ENCODE peak calls at places on chromosomes 6 and 20, in four cellular contexts. One of them, this sample, is unnamed.

GRCh38 chr6:85065831-85066230 is 301.4 kb upstream of the TBX18 start:
- DNase-seq in SK-N-SH: no peak
- DNase-seq in hepatocyte: no peak
- DNase-seq in HCT116: no peak
- DNase-seq in this sample: no peak

GRCh38 chr6:108831104-108831503 is 17.1 kb upstream of the ARMC2 start:
- DNase-seq in hepatocyte: peak; percentile 41
- DNase-seq in HCT116: no peak
- DNase-seq in SK-N-SH: peak; percentile 57
- DNase-seq in this sample: no peak

GRCh38 chr20:58219342-58219700 is 9.1 kb downstream of the ANKRD60 start:
- DNase-seq in HCT116: no peak
- DNase-seq in hepatocyte: no peak
- DNase-seq in SK-N-SH: no peak
- DNase-seq in this sample: no peak

GRCh38 chr20:47334022-47334551 is 22.4 kb downstream of the ZMYND8 start:
- DNase-seq in hepatocyte: peak; percentile 73
- DNase-seq in SK-N-SH: no peak
- DNase-seq in HCT116: no peak
- DNase-seq in this sample: no peak

GRCh38 chr6:56046576-56046975 is 171.2 kb upstream of the BMP5 start:
- DNase-seq in SK-N-SH: no peak
- DNase-seq in HCT116: no peak
- DNase-seq in hepatocyte: no peak
- DNase-seq in this sample: no peak

GRCh38 chr6:42777126-42777822 is 4.6 kb upstream of the BICRAL start:
- DNase-seq in SK-N-SH: no peak
- DNase-seq in HCT116: no peak
- DNase-seq in hepatocyte: no peak
- DNase-seq in this sample: no peak

GRCh38 chr20:37356387-37356786 is 10.4 kb downstream of the SRC start:
- DNase-seq in SK-N-SH: peak; percentile 68
- DNase-seq in hepatocyte: no peak
- DNase-seq in HCT116: no peak
- DNase-seq in this sample: no peak

GRCh38 chr6:104908031-104908430 is 48.3 kb upstream of the HACE1 start:
- DNase-seq in SK-N-SH: no peak
- DNase-seq in hepatocyte: no peak
- DNase-seq in HCT116: no peak
- DNase-seq in this sample: no peak

GRCh38 chr6:37354526-37355384 is 972 bp downstream of the RNF8 start:
- DNase-seq in hepatocyte: peak; percentile 58
- DNase-seq in HCT116: no peak
- DNase-seq in SK-N-SH: peak; percentile 80
- DNase-seq in this sample: peak; percentile 58

GRCh38 chr6:35727935-35728662 is 8.7 kb upstream of the ARMC12 start:
- DNase-seq in HCT116: no peak
- DNase-seq in hepatocyte: peak; percentile 96
- DNase-seq in SK-N-SH: peak; percentile 89
- DNase-seq in this sample: peak; percentile 84
- H3K4me1 ChIP-seq in HCT116: peaks cover 81% of the 10 kb centered on the region
- H3K4me1 ChIP-seq in hepatocyte: peaks cover 82% of the 10 kb centered on the region
- H3K4me1 ChIP-seq in SK-N-SH: peaks cover 46% of the 10 kb centered on the region
- H3K4me1 ChIP-seq in this sample: peaks cover 64% of the 10 kb centered on the region

DNA sequence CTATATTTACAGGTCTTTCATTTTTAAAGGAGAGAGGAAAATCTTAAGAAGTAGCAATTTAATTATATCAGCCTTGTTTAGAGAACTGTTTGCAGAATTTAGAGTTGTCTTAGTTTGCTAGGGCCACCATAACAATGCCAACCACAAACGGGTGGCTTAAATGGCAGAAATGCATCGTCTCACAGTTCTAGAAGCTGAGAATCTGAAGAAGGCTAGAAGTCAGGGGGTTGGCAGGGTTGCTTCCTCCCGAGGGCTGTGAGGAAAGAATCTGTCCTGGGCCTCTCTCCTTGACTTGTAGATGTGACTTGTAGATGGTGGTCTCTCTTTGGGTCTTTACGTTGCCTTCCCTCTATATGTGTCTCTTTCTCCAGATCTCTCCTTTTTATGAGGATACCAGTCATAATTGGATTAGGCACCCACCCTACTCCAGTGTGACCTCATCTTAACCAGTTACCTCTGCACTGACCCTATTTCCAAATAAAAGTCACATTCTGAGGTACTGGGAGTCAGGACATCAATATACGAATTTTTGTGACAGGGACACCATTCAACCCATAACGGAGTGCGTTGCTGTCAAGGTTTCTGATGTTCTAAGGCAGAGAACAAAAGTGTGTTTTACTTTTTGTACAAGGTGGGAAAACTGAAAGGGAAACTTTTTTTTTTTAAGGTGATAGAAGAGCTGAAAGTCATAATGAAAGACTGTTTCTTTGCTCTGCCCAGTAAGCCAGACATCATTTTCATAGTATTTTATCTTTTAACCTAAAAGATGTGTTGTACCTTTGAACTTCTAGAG is 84.4 kb downstream of the SAMD3 start:
- DNase-seq in HCT116: no peak
- DNase-seq in hepatocyte: no peak
- DNase-seq in SK-N-SH: no peak
- DNase-seq in this sample: no peak
- H3K27ac ChIP-seq in HCT116: no peak overlapping the region
- H3K27ac ChIP-seq in hepatocyte: no peak overlapping the region
- H3K27ac ChIP-seq in SK-N-SH: no peak overlapping the region
- H3K27ac ChIP-seq in this sample: no peak overlapping the region

GRCh38 chr6:143290206-143290605 is 160.3 kb downstream of the ADAT2 start:
- DNase-seq in SK-N-SH: no peak
- DNase-seq in HCT116: no peak
- DNase-seq in hepatocyte: no peak
- DNase-seq in this sample: no peak

GRCh38 chr6:143283887-143284640 is 166.4 kb downstream of the ADAT2 start:
- DNase-seq in SK-N-SH: peak; percentile 15
- DNase-seq in hepatocyte: no peak
- DNase-seq in HCT116: no peak
- DNase-seq in this sample: no peak

GRCh38 chr6:143288923-143289322 is 161.6 kb downstream of the ADAT2 start:
- DNase-seq in HCT116: no peak
- DNase-seq in SK-N-SH: no peak
- DNase-seq in hepatocyte: no peak
- DNase-seq in this sample: no peak

GRCh38 chr6:143286280-143286795 is 164.2 kb downstream of the ADAT2 start:
- DNase-seq in HCT116: no peak
- DNase-seq in SK-N-SH: no peak
- DNase-seq in hepatocyte: peak; percentile 14
- DNase-seq in this sample: no peak
- TF ChIP-seq EZH2phosphoT487 in HCT116: no peak
- TF ChIP-seq EZH2phosphoT487 in SK-N-SH: no peak
- TF ChIP-seq EZH2phosphoT487 in hepatocyte: no peak
- TF ChIP-seq EZH2phosphoT487 in this sample: no peak

GRCh38 chr6:83125425-83125824 is 58.0 kb downstream of the DOP1A start:
- DNase-seq in HCT116: no peak
- DNase-seq in SK-N-SH: no peak
- DNase-seq in hepatocyte: no peak
- DNase-seq in this sample: no peak

GRCh38 chr6:83126807-83127206 is 59.3 kb downstream of the DOP1A start:
- DNase-seq in SK-N-SH: no peak
- DNase-seq in hepatocyte: no peak
- DNase-seq in HCT116: no peak
- DNase-seq in this sample: no peak

GRCh38 chr6:83126223-83126622 is 58.8 kb downstream of the DOP1A start:
- DNase-seq in hepatocyte: no peak
- DNase-seq in HCT116: no peak
- DNase-seq in SK-N-SH: no peak
- DNase-seq in this sample: no peak

GRCh38 chr6:83127258-83127657 is 59.8 kb downstream of the DOP1A start:
- DNase-seq in hepatocyte: no peak
- DNase-seq in HCT116: no peak
- DNase-seq in SK-N-SH: peak; percentile 15
- DNase-seq in this sample: no peak

DNA sequence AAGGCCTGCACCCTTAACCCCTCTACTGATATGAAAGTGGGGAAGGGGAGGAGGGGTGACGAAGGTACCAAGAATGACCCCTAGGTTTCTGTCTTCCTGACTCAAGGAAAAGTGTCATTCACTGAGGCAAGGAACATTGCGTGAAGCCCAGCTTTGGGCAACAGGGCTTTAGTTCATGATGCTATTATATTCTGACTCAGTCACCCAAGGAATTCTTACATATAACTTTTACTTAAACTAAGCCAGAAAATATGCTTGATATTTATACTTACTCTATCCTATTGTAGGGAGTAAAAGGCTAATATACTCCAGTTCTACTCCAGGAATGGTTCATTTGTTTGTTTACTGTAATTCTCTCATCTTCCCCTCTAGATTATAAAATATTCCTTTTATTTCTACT is 60.5 kb downstream of the DOP1A start:
- DNase-seq in hepatocyte: no peak
- DNase-seq in HCT116: no peak
- DNase-seq in SK-N-SH: no peak
- DNase-seq in this sample: no peak
- H3K4me1 ChIP-seq in hepatocyte: no peaks in the 10 kb centered on the region
- H3K4me1 ChIP-seq in HCT116: no peaks in the 10 kb centered on the region
- H3K4me1 ChIP-seq in SK-N-SH: peaks cover 13% of the 10 kb centered on the region
- H3K4me1 ChIP-seq in this sample: no peaks in the 10 kb centered on the region

GRCh38 chr20:48777821-48778220 is 50.0 kb downstream of the PREX1 start:
- DNase-seq in HCT116: no peak
- DNase-seq in hepatocyte: no peak
- DNase-seq in SK-N-SH: no peak
- DNase-seq in this sample: no peak
- H3K27ac ChIP-seq in HCT116: no peak overlapping the region
- H3K27ac ChIP-seq in hepatocyte: no peak overlapping the region
- H3K27ac ChIP-seq in SK-N-SH: no peak overlapping the region
- H3K27ac ChIP-seq in this sample: no peak overlapping the region